ENCODE peak calls at places on chromosomes 6 and 20, in six cellular contexts. A is aorta; R is KG1; Y is activated T-cell treated with anti-CD3 and anti-CD28 coated beads for 48 hours; K is activated CD8-positive, alpha-beta memory T cell treated with anti-CD3 and anti-CD28 coated beads, Interleukin-2, amount 10 ng/mL, durations not matched to agents 7 days and 5 days; S is activated B cell treated with CpG ODN at 0.5 μM for 24 hours. V is an unnamed sample.

GRCh38 chr20:63409834-63410435 is 48.8 kb upstream of the CHRNA4 start:
- DNase-seq in A (no peak), R (no peak), Y (no peak), K (no peak), S (no peak), V (no peak)

GRCh38 chr6:141026504-141026903 is 1106.2 kb upstream of the GJE1 start:
- DNase-seq in A (no peak), R (no peak), Y (no peak), K (no peak), S (no peak), V (no peak)

GRCh38 chr6:90940812-90941481 is 354.1 kb upstream of the MAP3K7 start:
- DNase-seq in A (no peak), R (peak), Y (no peak), K (no peak), S (no peak), V (peak)

GRCh38 chr6:136446579-136447182 is 103.5 kb downstream of the MAP7 start:
- DNase-seq in A (no peak), R (no peak), Y (no peak), K (no peak), S (no peak), V (no peak)

GRCh38 chr20:3739054-3739925 is 6.8 kb downstream of the HSPA12B start:
- DNase-seq in A (peak), R (no peak), Y (no peak), K (no peak), S (no peak), V (no peak)

GRCh38 chr6:6593876-6594275 is 5.4 kb downstream of the LY86 start:
- DNase-seq in A (no peak), R (no peak), Y (no peak), K (no peak), S (no peak), V (no peak)

GRCh38 chr6:34601706-34602105 is 45.6 kb upstream of the SPDEF start:
- DNase-seq in A (no peak), R (no peak), Y (no peak), K (no peak), S (no peak), V (no peak)

GRCh38 chr6:27871919-27872633 is 40.1 kb downstream of the OR2B2 start:
- DNase-seq in A (peak), R (peak), Y (peak), K (peak), S (peak), V (no peak)

GRCh38 chr20:44615876-44616603 is 33.7 kb downstream of the PKIG start:
- DNase-seq in A (peak), R (no peak), Y (no peak), K (no peak), S (no peak), V (no peak)

GRCh38 chr20:61937146-61937962 is 128.3 kb downstream of the TAF4 start:
- DNase-seq in A (no peak), R (no peak), Y (no peak), K (no peak), S (no peak), V (no peak)

GRCh38 chr20:52150440-52151258 is 40.9 kb downstream of the ZFP64 start:
- DNase-seq in A (no peak), R (peak), Y (no peak), K (no peak), S (no peak), V (peak)

GRCh38 chr20:547394-547793 is 3.8 kb upstream of the CSNK2A1 start:
- DNase-seq in A (no peak), R (no peak), Y (no peak), K (no peak), S (no peak), V (no peak)

GRCh38 chr20:57717797-57718196 is 8.0 kb upstream of the PMEPA1 start:
- DNase-seq in A (no peak), R (no peak), Y (no peak), K (no peak), S (no peak), V (no peak)

GRCh38 chr6:18543061-18543460 is 155.9 kb downstream of the RNF144B start:
- DNase-seq in A (no peak), R (no peak), Y (no peak), K (no peak), S (no peak), V (no peak)

GRCh38 chr6:111793711-111794111 is 79.5 kb downstream of the FYN start:
- DNase-seq in A (no peak), R (no peak), Y (peak), K (peak), S (no peak), V (no peak)

GRCh38 chr20:34058831-34059230 is 53.2 kb downstream of the EIF2S2 start:
- DNase-seq in A (no peak), R (no peak), Y (no peak), K (no peak), S (no peak), V (peak)

GRCh38 chr6:40425192-40425919 is 161.8 kb downstream of the LRFN2 start:
- DNase-seq in A (no peak), R (no peak), Y (no peak), K (no peak), S (no peak), V (no peak)

GRCh38 chr6:2047855-2048254 is 197.6 kb downstream of the GMDS start:
- DNase-seq in A (no peak), R (no peak), Y (no peak), K (no peak), S (no peak), V (no peak)

GRCh38 chr20:35232575-35232974 is 6.1 kb downstream of the MMP24 start:
- DNase-seq in A (no peak), R (no peak), Y (no peak), K (no peak), S (no peak), V (peak)

GRCh38 chr20:23136893-23137745 is 51.0 kb upstream of the CD93 start:
- DNase-seq in A (peak), R (no peak), Y (no peak), K (no peak), S (no peak), V (no peak)

GRCh38 chr6:142087950-142088857 is 44.5 kb upstream of the GJE1 start:
- DNase-seq in A (no peak), R (no peak), Y (no peak), K (no peak), S (no peak), V (no peak)

GRCh38 chr6:54907316-54907715 is 60.7 kb downstream of the FAM83B start:
- DNase-seq in A (no peak), R (no peak), Y (no peak), K (no peak), S (no peak), V (no peak)

GRCh38 chr20:53224851-53225250 is 252.7 kb downstream of the TSHZ2 start:
- DNase-seq in A (no peak), R (no peak), Y (no peak), K (no peak), S (no peak), V (no peak)

GRCh38 chr6:36781669-36782068 is 57.6 kb downstream of the CPNE5 start:
- DNase-seq in A (no peak), R (no peak), Y (no peak), K (no peak), S (no peak), V (no peak)

GRCh38 chr20:57801046-57801445 is 91.2 kb upstream of the PMEPA1 start:
- DNase-seq in A (no peak), R (no peak), Y (no peak), K (no peak), S (no peak), V (no peak)

GRCh38 chr6:142293121-142293520 is 8.7 kb upstream of the ADGRG6 start:
- DNase-seq in A (no peak), R (no peak), Y (no peak), K (no peak), S (no peak), V (no peak)

GRCh38 chr20:21048841-21049273 is 57.3 kb downstream of the LINC00237 start:
- DNase-seq in A (no peak), R (peak), Y (peak), K (peak), S (peak), V (peak)

GRCh38 chr6:44701038-44701636 is 313.6 kb downstream of the CDC5L start:
- DNase-seq in A (no peak), R (no peak), Y (no peak), K (no peak), S (no peak), V (no peak)